ENCODE peak calls at places on chromosomes 6 and 20, in six cellular contexts. C is putamen, S is type B pancreatic cell, O is A549, J is cardiac muscle cell, W is H7. Z is an unnamed sample.

GRCh38 chr6:84618836-84619235 is 145.6 kb downstream of the TBX18 start:
- DNase-seq in C (no peak), S (no peak), O (no peak), J (peak), W (peak), Z (peak)

GRCh38 chr20:1832634-1833033 is 62.6 kb upstream of the SIRPA start:
- DNase-seq in C (no peak), S (no peak), O (no peak), J (peak), W (peak), Z (no peak)

GRCh38 chr20:10216146-10216741 is 2.4 kb upstream of the SNAP25 start:
- DNase-seq in C (no peak), S (no peak), O (no peak), J (no peak), W (peak), Z (peak)

GRCh38 chr6:135826225-135826804 is 25.2 kb upstream of the PDE7B start:
- DNase-seq in C (no peak), S (no peak), O (no peak), J (no peak), W (no peak), Z (no peak)

GRCh38 chr20:53736122-53736756 is 142.6 kb upstream of the ZNF217 start:
- DNase-seq in C (no peak), S (no peak), O (no peak), J (peak), W (no peak), Z (no peak)

GRCh38 chr6:135146160-135146920 is 34.8 kb upstream of the MYB start:
- DNase-seq in C (no peak), S (no peak), O (no peak), J (no peak), W (no peak), Z (no peak)

GRCh38 chr6:83430606-83431544 is at the start of gene ME1:
- DNase-seq in C (peak), S (peak), O (peak), J (peak), W (peak), Z (peak)

GRCh38 chr6:155212616-155213380 is 51.0 kb upstream of the CLDN20 start:
- DNase-seq in C (no peak), S (no peak), O (no peak), J (no peak), W (no peak), Z (no peak)

GRCh38 chr20:61514805-61515505 is 262.9 kb downstream of the CDH4 start:
- DNase-seq in C (no peak), S (no peak), O (no peak), J (no peak), W (no peak), Z (no peak)

GRCh38 chr6:54196905-54197304 is 85.7 kb downstream of the MLIP start:
- DNase-seq in C (no peak), S (no peak), O (no peak), J (no peak), W (no peak), Z (no peak)

GRCh38 chr6:40411881-40412280 is 175.3 kb downstream of the LRFN2 start:
- DNase-seq in C (no peak), S (no peak), O (no peak), J (no peak), W (no peak), Z (no peak)

Z was measured in osteoblast.